ENCODE peak calls at places on chromosomes 12 and 14, in seven cellular contexts. One of them, this sample, is unnamed.

GRCh38 chr14:104136472-104137296 is 1.7 kb upstream of the KIF26A start:
- DNase-seq in kidney: peak; percentile 75
- DNase-seq in GM23248: no peak
- DNase-seq in mammary epithelial cell: no peak
- DNase-seq in heart left ventricle: peak; percentile 29
- DNase-seq in GM23338: no peak
- DNase-seq in hepatocyte: no peak
- DNase-seq in this sample: peak; percentile 29

GRCh38 chr12:27549801-27550652 is 26.0 kb downstream of the PPFIBP1 start:
- DNase-seq in heart left ventricle: peak; percentile 91
- DNase-seq in GM23338: peak; percentile 62
- DNase-seq in mammary epithelial cell: peak; percentile 93
- DNase-seq in GM23248: peak; percentile 98
- DNase-seq in hepatocyte: peak; percentile 87
- DNase-seq in kidney: peak; percentile 84
- DNase-seq in this sample: no peak

GRCh38 chr12:42124764-42125371 is 19.8 kb downstream of the GXYLT1 start:
- DNase-seq in mammary epithelial cell: no peak
- DNase-seq in heart left ventricle: no peak
- DNase-seq in GM23248: no peak
- DNase-seq in GM23338: no peak
- DNase-seq in kidney: no peak
- DNase-seq in hepatocyte: no peak
- DNase-seq in this sample: no peak

GRCh38 chr12:52197371-52198231 is 5.8 kb upstream of the KRT80 start:
- DNase-seq in hepatocyte: no peak
- DNase-seq in heart left ventricle: peak; percentile 73
- DNase-seq in kidney: peak; percentile 49
- DNase-seq in GM23248: peak; percentile 22
- DNase-seq in GM23338: no peak
- DNase-seq in mammary epithelial cell: no peak
- DNase-seq in this sample: no peak

GRCh38 chr12:52335598-52336262 is 14.5 kb upstream of the KRT83 start:
- DNase-seq in kidney: peak; percentile 57
- DNase-seq in GM23248: no peak
- DNase-seq in hepatocyte: no peak
- DNase-seq in mammary epithelial cell: no peak
- DNase-seq in GM23338: no peak
- DNase-seq in heart left ventricle: no peak
- DNase-seq in this sample: no peak

GRCh38 chr14:52786887-52787286 is 4.5 kb downstream of the GNPNAT1 start:
- DNase-seq in hepatocyte: no peak
- DNase-seq in heart left ventricle: no peak
- DNase-seq in mammary epithelial cell: no peak
- DNase-seq in kidney: no peak
- DNase-seq in GM23338: no peak
- DNase-seq in GM23248: no peak
- DNase-seq in this sample: no peak

GRCh38 chr14:26403760-26404159 is 194.1 kb downstream of the NOVA1 start:
- DNase-seq in GM23248: peak; percentile 42
- DNase-seq in hepatocyte: no peak
- DNase-seq in GM23338: no peak
- DNase-seq in heart left ventricle: no peak
- DNase-seq in mammary epithelial cell: no peak
- DNase-seq in kidney: no peak
- DNase-seq in this sample: no peak

GRCh38 chr14:50070840-50071548 is 45.4 kb downstream of the VCPKMT start:
- DNase-seq in hepatocyte: no peak
- DNase-seq in GM23338: no peak
- DNase-seq in GM23248: no peak
- DNase-seq in kidney: no peak
- DNase-seq in heart left ventricle: no peak
- DNase-seq in mammary epithelial cell: no peak
- DNase-seq in this sample: no peak

GRCh38 chr14:36655963-36656768 is 5.5 kb upstream of the PAX9 start:
- DNase-seq in kidney: peak; percentile 68
- DNase-seq in GM23338: peak; percentile 91
- DNase-seq in mammary epithelial cell: no peak
- DNase-seq in GM23248: peak; percentile 42
- DNase-seq in heart left ventricle: no peak
- DNase-seq in hepatocyte: peak; percentile 37
- DNase-seq in this sample: peak; percentile 46

GRCh38 chr12:94079965-94080683 is 68.3 kb upstream of the PLXNC1 start:
- DNase-seq in mammary epithelial cell: no peak
- DNase-seq in hepatocyte: no peak
- DNase-seq in heart left ventricle: no peak
- DNase-seq in GM23248: no peak
- DNase-seq in GM23338: no peak
- DNase-seq in kidney: no peak
- DNase-seq in this sample: no peak

GRCh38 chr14:43522191-43522590 is 984.9 kb downstream of the FSCB start:
- DNase-seq in GM23338: no peak
- DNase-seq in heart left ventricle: no peak
- DNase-seq in GM23248: no peak
- DNase-seq in hepatocyte: no peak
- DNase-seq in mammary epithelial cell: no peak
- DNase-seq in kidney: no peak
- DNase-seq in this sample: no peak

GRCh38 chr14:58109761-58110160 is 42.3 kb downstream of the ARMH4 start:
- DNase-seq in hepatocyte: no peak
- DNase-seq in GM23338: no peak
- DNase-seq in kidney: no peak
- DNase-seq in heart left ventricle: no peak
- DNase-seq in mammary epithelial cell: no peak
- DNase-seq in GM23248: no peak
- DNase-seq in this sample: no peak

GRCh38 chr12:107320031-107320928 is 226.9 kb upstream of the CRY1 start:
- DNase-seq in GM23338: peak; percentile 76
- DNase-seq in mammary epithelial cell: peak; percentile 91
- DNase-seq in hepatocyte: peak; percentile 32
- DNase-seq in GM23248: peak; percentile 73
- DNase-seq in kidney: peak; percentile 74
- DNase-seq in heart left ventricle: peak; percentile 33
- DNase-seq in this sample: peak; percentile 65

GRCh38 chr14:39034481-39035296 is 68.3 kb downstream of the SEC23A start:
- DNase-seq in GM23338: peak; percentile 64
- DNase-seq in heart left ventricle: no peak
- DNase-seq in kidney: no peak
- DNase-seq in mammary epithelial cell: no peak
- DNase-seq in GM23248: peak; percentile 52
- DNase-seq in hepatocyte: peak; percentile 48
- DNase-seq in this sample: no peak

GRCh38 chr14:104386281-104386841 is 193.2 kb upstream of the C14orf180 start:
- DNase-seq in mammary epithelial cell: no peak
- DNase-seq in kidney: peak; percentile 39
- DNase-seq in GM23338: no peak
- DNase-seq in heart left ventricle: peak; percentile 17
- DNase-seq in hepatocyte: no peak
- DNase-seq in GM23248: no peak
- DNase-seq in this sample: no peak

GRCh38 chr14:55107766-55108554 is 21.1 kb upstream of the LGALS3 start:
- DNase-seq in heart left ventricle: peak; percentile 93
- DNase-seq in GM23338: no peak
- DNase-seq in GM23248: peak; percentile 99
- DNase-seq in hepatocyte: peak; percentile 84
- DNase-seq in kidney: peak; percentile 97
- DNase-seq in mammary epithelial cell: peak; percentile 90
- DNase-seq in this sample: no peak

GRCh38 chr14:24114536-24115450 is at the start of the genes DCAF11 and NRL:
- DNase-seq in hepatocyte: peak; percentile 99
- DNase-seq in mammary epithelial cell: peak; percentile 100
- DNase-seq in heart left ventricle: peak; percentile 99
- DNase-seq in GM23338: peak; percentile 100
- DNase-seq in kidney: peak; percentile 99
- DNase-seq in GM23248: peak; percentile 100
- DNase-seq in this sample: peak; percentile 100

GRCh38 chr14:24117179-24117578 is 2.4 kb upstream of the NRL start:
- DNase-seq in heart left ventricle: no peak
- DNase-seq in GM23338: no peak
- DNase-seq in mammary epithelial cell: no peak
- DNase-seq in hepatocyte: no peak
- DNase-seq in GM23248: no peak
- DNase-seq in kidney: peak; percentile 61
- DNase-seq in this sample: no peak

GRCh38 chr14:24113801-24114535 is 609 bp upstream of the DCAF11 start:
- DNase-seq in heart left ventricle: peak; percentile 92
- DNase-seq in hepatocyte: peak; percentile 94
- DNase-seq in GM23338: peak; percentile 95
- DNase-seq in mammary epithelial cell: peak; percentile 87
- DNase-seq in GM23248: peak; percentile 96
- DNase-seq in kidney: peak; percentile 97
- DNase-seq in this sample: peak; percentile 88

GRCh38 chr14:24115451-24116110 is 832 bp upstream of the NRL start:
- DNase-seq in mammary epithelial cell: no peak
- DNase-seq in GM23248: peak; percentile 40
- DNase-seq in kidney: peak; percentile 80
- DNase-seq in heart left ventricle: no peak
- DNase-seq in hepatocyte: no peak
- DNase-seq in GM23338: no peak
- DNase-seq in this sample: no peak

GRCh38 chr14:24116111-24116809 is 1.5 kb upstream of the NRL start:
- DNase-seq in GM23338: no peak
- DNase-seq in mammary epithelial cell: no peak
- DNase-seq in kidney: peak; percentile 24
- DNase-seq in heart left ventricle: no peak
- DNase-seq in GM23248: no peak
- DNase-seq in hepatocyte: no peak
- DNase-seq in this sample: no peak
- H3K4me3 ChIP-seq in GM23338: peak overlapping the region; percentile 77
- H3K4me3 ChIP-seq in mammary epithelial cell: peak overlapping the region; percentile 61
- H3K4me3 ChIP-seq in kidney: peak overlapping the region; percentile 93
- H3K4me3 ChIP-seq in heart left ventricle: no peak overlapping the region
- H3K4me3 ChIP-seq in GM23248: peak overlapping the region; percentile 81
- H3K4me3 ChIP-seq in hepatocyte: peak overlapping the region; percentile 7
- H3K4me3 ChIP-seq in this sample: no peak overlapping the region

GRCh38 chr12:102479099-102479887 is 1.1 kb downstream of the IGF1 start:
- DNase-seq in mammary epithelial cell: peak; percentile 7
- DNase-seq in kidney: no peak
- DNase-seq in heart left ventricle: no peak
- DNase-seq in GM23248: peak; percentile 36
- DNase-seq in hepatocyte: peak; percentile 53
- DNase-seq in GM23338: peak; percentile 42
- DNase-seq in this sample: no peak
- H3K4me3 ChIP-seq in mammary epithelial cell: no peak overlapping the region
- H3K4me3 ChIP-seq in kidney: peak overlapping the region; percentile 31
- H3K4me3 ChIP-seq in heart left ventricle: peak overlapping the region; percentile 16
- H3K4me3 ChIP-seq in GM23248: peak overlapping the region; percentile 4
- H3K4me3 ChIP-seq in hepatocyte: peak overlapping the region; percentile 11
- H3K4me3 ChIP-seq in GM23338: no peak overlapping the region
- H3K4me3 ChIP-seq in this sample: no peak overlapping the region

GRCh38 chr12:29970501-29970900 is 186.8 kb upstream of the TMTC1 start:
- DNase-seq in hepatocyte: no peak
- DNase-seq in heart left ventricle: no peak
- DNase-seq in GM23338: no peak
- DNase-seq in mammary epithelial cell: no peak
- DNase-seq in GM23248: no peak
- DNase-seq in kidney: no peak
- DNase-seq in this sample: no peak
- H3K4me3 ChIP-seq in hepatocyte: no peak overlapping the region
- H3K4me3 ChIP-seq in heart left ventricle: no peak overlapping the region
- H3K4me3 ChIP-seq in GM23338: no peak overlapping the region
- H3K4me3 ChIP-seq in mammary epithelial cell: no peak overlapping the region
- H3K4me3 ChIP-seq in GM23248: no peak overlapping the region
- H3K4me3 ChIP-seq in kidney: no peak overlapping the region
- H3K4me3 ChIP-seq in this sample: no peak overlapping the region

GRCh38 chr12:53985358-53985899 is 483 bp downstream of the HOXC10 start:
- DNase-seq in heart left ventricle: no peak
- DNase-seq in hepatocyte: no peak
- DNase-seq in kidney: no peak
- DNase-seq in GM23248: peak; percentile 31
- DNase-seq in mammary epithelial cell: no peak
- DNase-seq in GM23338: no peak
- DNase-seq in this sample: no peak
- H3K4me3 ChIP-seq in heart left ventricle: no peak overlapping the region
- H3K4me3 ChIP-seq in hepatocyte: no peak overlapping the region
- H3K4me3 ChIP-seq in kidney: peak overlapping the region; percentile 80
- H3K4me3 ChIP-seq in GM23248: peak overlapping the region; percentile 72
- H3K4me3 ChIP-seq in mammary epithelial cell: no peak overlapping the region
- H3K4me3 ChIP-seq in GM23338: peak overlapping the region; percentile 44
- H3K4me3 ChIP-seq in this sample: peak overlapping the region; percentile 50

DNA sequence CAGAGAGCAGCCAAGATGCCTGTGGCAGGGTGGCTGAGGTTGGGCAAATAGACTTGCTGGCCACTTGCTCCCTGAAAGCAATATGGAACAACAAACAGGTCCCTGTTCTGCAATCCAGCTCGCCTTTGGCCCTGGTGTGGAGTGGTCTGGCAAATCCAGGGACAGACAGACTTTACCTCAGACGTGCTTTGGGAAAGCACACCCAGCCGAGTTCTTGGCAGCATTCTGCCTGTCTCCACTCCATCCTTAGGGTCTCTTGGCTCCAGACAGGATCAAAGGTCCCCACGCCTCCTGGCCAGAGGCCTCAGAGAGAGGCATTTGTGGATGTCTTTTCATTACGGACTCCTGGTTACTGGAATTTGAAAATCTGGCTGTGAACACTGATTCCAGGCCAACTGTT is 60.4 kb downstream of the GALNT8 start:
- DNase-seq in GM23248: no peak
- DNase-seq in kidney: no peak
- DNase-seq in heart left ventricle: no peak
- DNase-seq in hepatocyte: no peak
- DNase-seq in GM23338: no peak
- DNase-seq in mammary epithelial cell: no peak
- DNase-seq in this sample: no peak
- H3K4me3 ChIP-seq in GM23248: no peak overlapping the region
- H3K4me3 ChIP-seq in kidney: no peak overlapping the region
- H3K4me3 ChIP-seq in heart left ventricle: no peak overlapping the region
- H3K4me3 ChIP-seq in hepatocyte: no peak overlapping the region
- H3K4me3 ChIP-seq in GM23338: no peak overlapping the region
- H3K4me3 ChIP-seq in mammary epithelial cell: no peak overlapping the region
- H3K4me3 ChIP-seq in this sample: no peak overlapping the region